ENCODE peak calls at places on chromosomes 5 and 9, in eight cellular contexts. L is HCT116; Y is brain microvascular endothelial cell; N is aorta; O is suprapubic skin; F is CD8-positive, alpha-beta memory T cell; D is HepG2; J is adrenal gland. S is an unnamed sample. For H3K36me3, the result is how much of the 10 kb centered on the place peaks cover.

GRCh38 chr5:147453901-147454814 is 55.7 kb downstream of the DPYSL3 start:
- DNase-seq in L (peak), Y (peak), N (peak), O (peak), F (peak), D (peak), J (peak), S (peak)

GRCh38 chr5:180043381-180043780 is 28.2 kb downstream of the RNF130 start:
- DNase-seq in L (no peak), Y (peak), N (no peak), O (no peak), F (no peak), D (no peak), J (no peak), S (no peak)

GRCh38 chr9:14188011-14188410 is 125.9 kb downstream of the NFIB start:
- DNase-seq in L (no peak), Y (no peak), N (no peak), O (no peak), F (no peak), D (no peak), J (no peak), S (no peak)

GRCh38 chr5:32618962-32619361 is 33.6 kb downstream of the SUB1 start:
- DNase-seq in L (no peak), Y (no peak), N (no peak), O (no peak), F (no peak), D (no peak), J (no peak), S (no peak)

GRCh38 chr9:134854541-134854981 is 26.0 kb upstream of the FCN2 start:
- DNase-seq in L (no peak), Y (no peak), N (peak), O (no peak), F (no peak), D (no peak), J (no peak), S (peak)

GRCh38 chr5:53994148-53994547 is 316.2 kb downstream of the ARL15 start:
- DNase-seq in L (no peak), Y (no peak), N (no peak), O (no peak), F (no peak), D (no peak), J (no peak), S (no peak)

GRCh38 chr9:18717751-18718150 is 243.8 kb downstream of the ADAMTSL1 start:
- DNase-seq in L (no peak), Y (no peak), N (no peak), O (no peak), F (no peak), D (no peak), J (no peak), S (no peak)

GRCh38 chr5:127343866-127344265 is 53.3 kb downstream of the MEGF10 start:
- DNase-seq in L (no peak), Y (no peak), N (no peak), O (no peak), F (no peak), D (no peak), J (no peak), S (no peak)

GRCh38 chr5:35035271-35035670 is 12.5 kb downstream of the AGXT2 start:
- DNase-seq in L (no peak), Y (no peak), N (no peak), O (no peak), F (no peak), D (no peak), J (no peak), S (no peak)

GRCh38 chr9:117665601-117666377 is 38.4 kb upstream of the TLR4 start:
- DNase-seq in L (no peak), Y (no peak), N (no peak), O (no peak), F (no peak), D (no peak), J (no peak), S (no peak)

GRCh38 chr5:104062495-104063377 is 500.1 kb upstream of the NUDT12 start:
- DNase-seq in L (peak), Y (no peak), N (no peak), O (no peak), F (no peak), D (no peak), J (no peak), S (no peak)

GRCh38 chr5:136031713-136032112 is 2.9 kb downstream of the TGFBI start:
- DNase-seq in L (no peak), Y (no peak), N (no peak), O (no peak), F (no peak), D (no peak), J (no peak), S (no peak)

GRCh38 chr9:87766697-87767096 is 40.8 kb downstream of the CTSL start:
- DNase-seq in L (peak), Y (no peak), N (no peak), O (no peak), F (no peak), D (no peak), J (no peak), S (no peak)

GRCh38 chr5:77356740-77357139 is 135.4 kb downstream of the WDR41 start:
- DNase-seq in L (no peak), Y (peak), N (no peak), O (no peak), F (no peak), D (no peak), J (no peak), S (no peak)

GRCh38 chr9:35488019-35488418 is 1.9 kb upstream of the RUSC2 start:
- DNase-seq in L (no peak), Y (no peak), N (no peak), O (no peak), F (no peak), D (no peak), J (no peak), S (no peak)

GRCh38 chr5:14105717-14106435 is 37.3 kb upstream of the TRIO start:
- DNase-seq in L (peak), Y (peak), N (peak), O (no peak), F (no peak), D (peak), J (peak), S (no peak)

GRCh38 chr5:168740821-168741213 is 161.6 kb upstream of the PANK3 start:
- DNase-seq in L (no peak), Y (no peak), N (peak), O (peak), F (no peak), D (no peak), J (no peak), S (no peak)

GRCh38 chr5:107948377-107948776 is 277.6 kb upstream of the EFNA5 start:
- DNase-seq in L (no peak), Y (no peak), N (no peak), O (no peak), F (no peak), D (no peak), J (no peak), S (no peak)

GRCh38 chr5:11719888-11720481 is 184.3 kb downstream of the CTNND2 start:
- DNase-seq in L (no peak), Y (peak), N (no peak), O (no peak), F (no peak), D (peak), J (peak), S (peak)

GRCh38 chr5:203246-203645 is 12.0 kb downstream of the LRRC14B start:
- DNase-seq in L (no peak), Y (no peak), N (peak), O (no peak), F (no peak), D (no peak), J (no peak), S (no peak)

GRCh38 chr9:102551346-102551745 is 443.8 kb upstream of the CYLC2 start:
- DNase-seq in L (no peak), Y (no peak), N (no peak), O (no peak), F (no peak), D (no peak), J (no peak), S (no peak)

GRCh38 chr5:36982146-36982545 is 105.6 kb downstream of the NIPBL start:
- DNase-seq in L (no peak), Y (no peak), N (no peak), O (no peak), F (no peak), D (no peak), J (no peak), S (no peak)

GRCh38 chr9:91727316-91727861 is 222.6 kb downstream of the ROR2 start:
- DNase-seq in L (peak), Y (peak), N (no peak), O (peak), F (peak), D (peak), J (peak), S (peak)

GRCh38 chr9:112137066-112137465 is 38.0 kb downstream of the SUSD1 start:
- DNase-seq in L (no peak), Y (no peak), N (no peak), O (no peak), F (no peak), D (no peak), J (no peak), S (no peak)

GRCh38 chr5:116778015-116778414 is 203.4 kb upstream of the SEMA6A start:
- DNase-seq in L (no peak), Y (no peak), N (no peak), O (no peak), F (no peak), D (no peak), J (no peak), S (peak)

GRCh38 chr9:129027685-129028191 is 393 bp downstream of the SH3GLB2 start:
- DNase-seq in L (no peak), Y (no peak), N (peak), O (peak), F (peak), D (peak), J (no peak), S (peak)

GRCh38 chr9:126704157-126704941 is 90.6 kb downstream of the LMX1B start:
- DNase-seq in L (peak), Y (peak), N (peak), O (peak), F (no peak), D (no peak), J (peak), S (peak)

GRCh38 chr5:62093981-62094380 is 212.0 kb upstream of the KIF2A start:
- DNase-seq in L (no peak), Y (peak), N (no peak), O (no peak), F (no peak), D (no peak), J (peak), S (peak)

DNA sequence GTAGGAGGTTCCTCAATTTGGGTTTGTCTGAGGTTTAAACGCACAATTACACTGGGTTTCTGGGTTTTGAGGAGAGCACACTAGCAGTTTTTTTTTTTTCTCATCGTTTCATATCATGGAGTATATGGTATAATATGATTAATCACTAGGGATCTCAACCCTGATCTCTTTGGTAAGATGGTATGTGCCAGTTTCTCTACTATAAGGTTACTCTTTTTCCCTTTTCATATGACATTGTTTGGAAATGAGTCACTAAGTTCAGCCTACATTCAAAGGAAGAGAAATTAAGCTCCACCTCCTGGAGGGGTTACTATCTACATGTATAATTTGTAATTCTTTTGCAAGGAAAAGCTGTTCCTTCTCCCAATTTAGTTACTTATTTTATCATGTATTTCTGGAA is 35.2 kb downstream of the MTRR start:
- DNase-seq in L (no peak), Y (no peak), N (no peak), O (no peak), F (no peak), D (peak), J (no peak), S (no peak)
- H3K36me3 ChIP-seq in L (under half), Y (under half), N (under half), O (half or more), F (under half), D (under half), J (under half), S (under half)

DNA sequence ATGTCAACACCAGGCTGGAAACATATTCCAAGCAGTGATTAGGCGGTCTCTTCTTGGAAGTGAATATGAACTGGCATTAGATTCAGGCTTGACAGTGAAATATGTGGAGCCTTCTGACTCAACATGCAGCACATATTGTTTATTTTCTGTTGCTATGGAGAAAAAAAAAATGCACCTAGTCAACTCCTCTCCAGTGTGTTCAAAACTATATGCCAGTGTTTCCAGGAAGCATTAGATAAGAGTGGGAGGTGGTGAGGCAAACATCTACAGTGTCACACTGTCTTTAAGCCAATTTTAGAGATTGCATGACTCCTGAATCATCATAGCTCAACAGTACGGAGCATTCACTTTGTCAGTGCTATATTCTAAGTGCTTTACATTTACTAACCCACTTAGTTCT is 117.9 kb downstream of the HCN1 start:
- DNase-seq in L (peak), Y (no peak), N (no peak), O (no peak), F (no peak), D (no peak), J (no peak), S (no peak)
- H3K27ac ChIP-seq in L (no peak), Y (no peak), N (no peak), O (no peak), F (no peak), D (no peak), J (no peak), S (no peak)

DNA sequence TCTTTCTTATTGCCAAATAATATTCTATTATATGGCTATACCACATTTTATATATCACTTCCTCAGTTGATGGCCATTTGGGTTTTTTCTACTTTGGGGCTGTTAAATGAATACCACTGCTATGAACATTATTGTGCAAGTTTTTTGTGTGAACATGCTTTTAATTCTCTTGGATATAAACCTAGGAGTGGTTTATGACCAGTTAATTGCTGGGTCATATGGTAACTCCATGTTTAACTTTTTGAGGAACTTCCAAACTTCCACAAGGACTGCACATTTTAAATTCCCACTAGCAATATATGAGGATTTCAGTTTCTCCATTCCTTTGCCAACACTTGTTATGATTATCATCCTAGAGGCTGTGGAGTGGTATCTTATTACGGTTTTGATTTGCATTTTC is 37.9 kb downstream of the MRRF start:
- DNase-seq in L (no peak), Y (no peak), N (no peak), O (no peak), F (no peak), D (no peak), J (no peak), S (no peak)
- H3K36me3 ChIP-seq in L (under half), Y (under half), N (under half), O (half or more), F (under half), D (half or more), J (under half), S (under half)

GRCh38 chr9:75869236-75869635 is 21.2 kb upstream of the PCSK5 start:
- DNase-seq in L (no peak), Y (no peak), N (no peak), O (no peak), F (no peak), D (no peak), J (no peak), S (no peak)

GRCh38 chr9:75871624-75872023 is 18.8 kb upstream of the PCSK5 start:
- DNase-seq in L (no peak), Y (no peak), N (no peak), O (no peak), F (no peak), D (no peak), J (no peak), S (no peak)

GRCh38 chr9:75870450-75870849 is 20.0 kb upstream of the PCSK5 start:
- DNase-seq in L (no peak), Y (no peak), N (no peak), O (no peak), F (no peak), D (no peak), J (no peak), S (no peak)

GRCh38 chr9:75876999-75877647 is 13.3 kb upstream of the PCSK5 start:
- DNase-seq in L (no peak), Y (no peak), N (no peak), O (no peak), F (no peak), D (no peak), J (no peak), S (no peak)

GRCh38 chr9:75873707-75874106 is 16.8 kb upstream of the PCSK5 start:
- DNase-seq in L (no peak), Y (no peak), N (no peak), O (no peak), F (no peak), D (no peak), J (no peak), S (no peak)
- H3K27ac ChIP-seq in L (no peak), Y (no peak), N (no peak), O (no peak), F (no peak), D (no peak), J (no peak), S (no peak)

GRCh38 chr5:177299711-177300110 is 3.8 kb downstream of the RAB24 start:
- DNase-seq in L (no peak), Y (no peak), N (peak), O (no peak), F (no peak), D (no peak), J (no peak), S (no peak)
- H3K36me3 ChIP-seq in L (under half), Y (under half), N (under half), O (under half), F (under half), D (under half), J (under half), S (under half)